ENCODE peak calls at places on chromosomes 7 and 10, in five cellular contexts. K is HL-60, N is H1, E is lower leg skin, G is DND-41. I is an unnamed sample.

GRCh38 chr7:24341677-24342076 is 57.7 kb downstream of the NPY start:
- DNase-seq in K (no peak), N (no peak), G (no peak), E (no peak), I (no peak)

GRCh38 chr10:113626809-113627370 is 37.0 kb downstream of the NRAP start:
- DNase-seq in K (no peak), G (no peak), N (no peak), E (no peak), I (peak; percentile 31)

GRCh38 chr10:63788152-63788821 is 267.1 kb downstream of the REEP3 start:
- DNase-seq in K (no peak), G (no peak), E (no peak), N (no peak), I (no peak)

GRCh38 chr10:118842826-118843624 is 88.3 kb upstream of the CACUL1 start:
- DNase-seq in K (no peak), E (no peak), G (no peak), N (no peak), I (no peak)

GRCh38 chr7:39453743-39454355 is 112.4 kb upstream of the YAE1 start:
- DNase-seq in G (peak; percentile 66), E (no peak), K (peak; percentile 14), N (peak; percentile 47), I (peak; percentile 4)

GRCh38 chr10:8283166-8283905 is 228.8 kb downstream of the GATA3 start:
- DNase-seq in K (no peak), N (no peak), G (no peak), E (no peak), I (no peak)

GRCh38 chr7:7183833-7184463 is 1.6 kb downstream of the C1GALT1 start:
- DNase-seq in G (no peak), E (no peak), N (no peak), K (no peak), I (no peak)

GRCh38 chr10:70167246-70167645 is 3.1 kb downstream of the SAR1A start:
- DNase-seq in K (no peak), G (no peak), N (no peak), E (no peak), I (no peak)

GRCh38 chr7:142802301-142802700 is 31.5 kb downstream of the PRSS2 start:
- DNase-seq in N (no peak), G (no peak), E (no peak), K (no peak), I (no peak)

GRCh38 chr10:15571570-15571969 is 148.2 kb downstream of the ITGA8 start:
- DNase-seq in N (no peak), E (no peak), G (no peak), K (no peak), I (peak; percentile 51)

GRCh38 chr10:108204528-108205313 is 1040.2 kb upstream of the SORCS1 start:
- DNase-seq in E (no peak), K (peak; percentile 11), G (no peak), N (peak; percentile 31), I (no peak)

GRCh38 chr10:10500941-10501340 is 516.7 kb upstream of the CELF2 start:
- DNase-seq in N (no peak), G (no peak), K (no peak), E (no peak), I (peak; percentile 1)

GRCh38 chr7:147432068-147432467 is 1158.5 kb upstream of the C7orf33 start:
- DNase-seq in N (no peak), K (no peak), E (no peak), G (no peak), I (no peak)

GRCh38 chr10:109882251-109883057 is 40.9 kb downstream of the XPNPEP1 start:
- DNase-seq in G (no peak), N (no peak), E (no peak), K (no peak), I (no peak)

GRCh38 chr7:44796034-44796503 is 412 bp upstream of the PPIA start:
- DNase-seq in G (no peak), N (peak; percentile 23), K (no peak), E (no peak), I (no peak)

GRCh38 chr7:159036916-159037605 is 107.6 kb downstream of the VIPR2 start:
- DNase-seq in G (no peak), K (no peak), E (no peak), N (no peak), I (no peak)

GRCh38 chr7:23347007-23347681 is 48.0 kb downstream of the MALSU1 start:
- DNase-seq in K (no peak), N (no peak), G (no peak), E (no peak), I (no peak)

GRCh38 chr10:35335718-35336083 is 608 bp upstream of the CCNY start:
- DNase-seq in E (no peak), G (peak; percentile 38), K (no peak), N (no peak), I (no peak)

GRCh38 chr7:157302314-157302711 is 34.5 kb upstream of the DNAJB6 start:
- DNase-seq in K (peak; percentile 69), N (no peak), E (no peak), G (peak; percentile 97), I (no peak)

GRCh38 chr7:37247881-37248280 is 200.8 kb downstream of the ELMO1 start:
- DNase-seq in E (no peak), G (no peak), K (peak; percentile 56), N (no peak), I (peak; percentile 13)

GRCh38 chr10:34815174-34816066 is at the start of gene PARD3:
- DNase-seq in G (peak; percentile 80), N (no peak), E (peak; percentile 36), K (no peak), I (peak; percentile 15)

GRCh38 chr7:7100432-7100849 is 81.9 kb upstream of the C1GALT1 start:
- DNase-seq in N (peak; percentile 47), G (peak; percentile 10), E (peak; percentile 74), K (no peak), I (no peak)

GRCh38 chr7:117839507-117839906 is 33.7 kb downstream of the CTTNBP2 start:
- DNase-seq in G (no peak), K (no peak), E (no peak), N (no peak), I (no peak)

GRCh38 chr7:138197306-138197640 is 121.0 kb downstream of the AKR1D1 start:
- DNase-seq in N (no peak), G (no peak), K (no peak), E (no peak), I (no peak)
- TF ChIP-seq CTCF in N (no peak), G (no peak), K (no peak), E (no peak), I (no peak)

GRCh38 chr10:13529714-13529973 is 830 bp upstream of the BEND7 start:
- DNase-seq in E (no peak), G (no peak), K (no peak), N (no peak), I (no peak)
- H3K4me3 ChIP-seq in E (no peak overlapping the region), G (no peak overlapping the region), K (no peak overlapping the region), N (peak overlapping the region; percentile 76), I (peak overlapping the region; percentile 51)

GRCh38 chr7:29146888-29147609 is 712 bp upstream of the CPVL start:
- DNase-seq in E (no peak), G (no peak), K (no peak), N (no peak), I (no peak)
- TF ChIP-seq CTCF in E (no peak), G (no peak), K (no peak), N (no peak), I (no peak)

DNA sequence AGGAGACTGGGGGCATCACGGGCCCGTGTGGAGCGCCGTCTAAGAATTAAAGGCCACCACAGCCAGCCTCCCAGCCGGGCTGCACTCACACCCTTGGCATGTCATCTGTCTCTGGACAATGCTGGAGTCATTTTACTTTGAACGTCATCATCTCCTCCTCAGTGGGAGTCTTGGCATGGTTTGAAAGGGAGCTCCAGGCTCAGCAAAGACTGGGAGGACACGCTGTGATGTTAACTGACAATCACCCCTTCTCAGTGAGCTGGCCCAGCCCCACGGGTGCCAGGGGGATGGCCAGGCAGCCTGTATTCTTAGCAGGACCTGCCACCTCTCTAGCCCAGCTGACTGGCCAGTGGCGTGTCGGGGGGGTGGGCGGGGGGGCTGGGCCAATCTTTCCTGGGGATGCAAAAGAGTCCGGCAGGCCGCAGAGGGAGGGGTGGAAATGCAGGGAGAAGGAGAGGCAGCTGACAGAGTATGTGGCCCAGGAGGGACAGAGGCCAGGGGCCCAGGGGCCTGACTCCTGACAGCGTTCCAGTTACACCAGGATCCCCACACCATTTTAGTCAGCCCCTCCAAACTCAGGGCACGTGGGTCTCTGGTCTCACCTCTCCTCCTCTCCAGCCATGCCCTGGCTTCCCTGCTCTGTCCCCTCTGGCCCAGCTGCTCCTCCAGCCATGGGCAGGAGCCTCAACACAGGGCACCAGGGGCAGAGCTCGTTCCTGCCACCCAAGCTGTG is 96.1 kb downstream of the VOPP1 start:
- DNase-seq in N (no peak), K (no peak), G (no peak), E (no peak), I (peak; percentile 92)
- H3K4me3 ChIP-seq in N (no peak overlapping the region), K (no peak overlapping the region), G (no peak overlapping the region), E (no peak overlapping the region), I (no peak overlapping the region)

GRCh38 chr7:100476903-100477870 is 1.8 kb downstream of the TSC22D4 start:
- DNase-seq in E (no peak), N (no peak), K (no peak), G (no peak), I (no peak)
- TF ChIP-seq CTCF in E (no peak), N (peak; percentile 63), K (no peak), G (peak; percentile 26), I (peak; percentile 35)

GRCh38 chr7:604884-605531 is 85.4 kb upstream of the PDGFA start:
- DNase-seq in G (no peak), N (no peak), E (no peak), K (no peak), I (no peak)

GRCh38 chr7:602341-603141 is 82.9 kb upstream of the PDGFA start:
- DNase-seq in E (no peak), N (no peak), K (no peak), G (no peak), I (no peak)

GRCh38 chr7:605661-606450 is 86.2 kb upstream of the PDGFA start:
- DNase-seq in K (no peak), N (no peak), G (no peak), E (no peak), I (no peak)

GRCh38 chr7:603152-603941 is 83.7 kb upstream of the PDGFA start:
- DNase-seq in G (no peak), N (no peak), K (no peak), E (no peak), I (no peak)

GRCh38 chr7:604038-604883 is 84.6 kb upstream of the PDGFA start:
- DNase-seq in E (peak; percentile 74), N (no peak), G (peak; percentile 96), K (peak; percentile 60), I (peak; percentile 48)
- H3K4me3 ChIP-seq in E (no peak overlapping the region), N (no peak overlapping the region), G (peak overlapping the region; percentile 9), K (no peak overlapping the region), I (no peak overlapping the region)

GRCh38 chr7:75914655-75915415 is at the start of gene POR:
- DNase-seq in E (peak; percentile 95), G (peak; percentile 95), N (peak; percentile 75), K (peak; percentile 86), I (peak; percentile 68)
- TF ChIP-seq CTCF in E (no peak), G (no peak), N (no peak), K (no peak), I (no peak)